ENCODE peak calls at places on chromosome 4, in five cellular contexts. One of them, this sample, is unnamed.
A peak's percentile ranks its signal among the peaks of the same experiment; 100 is the strongest.

GRCh38 chr4:159823743-159824142 is 720.9 kb downstream of the RAPGEF2 start:
- DNase-seq in mucosa of descending colon: no peak
- DNase-seq in heart right ventricle: no peak
- DNase-seq in psoas muscle: no peak
- DNase-seq in foreskin fibroblast: no peak
- DNase-seq in this sample: no peak

GRCh38 chr4:84531689-84532088 is 32.6 kb upstream of the NKX6-1 start:
- DNase-seq in mucosa of descending colon: no peak
- DNase-seq in heart right ventricle: no peak
- DNase-seq in psoas muscle: no peak
- DNase-seq in foreskin fibroblast: no peak
- DNase-seq in this sample: no peak

GRCh38 chr4:82042042-82042441 is 331.7 kb downstream of the HNRNPD start:
- DNase-seq in heart right ventricle: no peak
- DNase-seq in mucosa of descending colon: no peak
- DNase-seq in foreskin fibroblast: no peak
- DNase-seq in psoas muscle: no peak
- DNase-seq in this sample: no peak

GRCh38 chr4:95066011-95066410 is 308.3 kb downstream of the BMPR1B start:
- DNase-seq in heart right ventricle: no peak
- DNase-seq in foreskin fibroblast: no peak
- DNase-seq in psoas muscle: no peak
- DNase-seq in mucosa of descending colon: no peak
- DNase-seq in this sample: no peak

GRCh38 chr4:38529189-38530115 is 134.5 kb upstream of the KLF3 start:
- DNase-seq in mucosa of descending colon: peak; percentile 76
- DNase-seq in foreskin fibroblast: no peak
- DNase-seq in heart right ventricle: no peak
- DNase-seq in psoas muscle: no peak
- DNase-seq in this sample: peak; percentile 63

GRCh38 chr4:151012836-151013235 is 2.2 kb downstream of the LRBA start:
- DNase-seq in mucosa of descending colon: no peak
- DNase-seq in psoas muscle: no peak
- DNase-seq in heart right ventricle: no peak
- DNase-seq in foreskin fibroblast: peak; percentile 6
- DNase-seq in this sample: no peak

GRCh38 chr4:124953059-124953850 is 240.7 kb upstream of the ANKRD50 start:
- DNase-seq in mucosa of descending colon: no peak
- DNase-seq in heart right ventricle: no peak
- DNase-seq in foreskin fibroblast: peak; percentile 85
- DNase-seq in psoas muscle: no peak
- DNase-seq in this sample: no peak

GRCh38 chr4:81495308-81495707 is 23.6 kb upstream of the RASGEF1B start:
- DNase-seq in psoas muscle: no peak
- DNase-seq in foreskin fibroblast: no peak
- DNase-seq in mucosa of descending colon: no peak
- DNase-seq in heart right ventricle: no peak
- DNase-seq in this sample: no peak

GRCh38 chr4:5138389-5138788 is 87.1 kb downstream of the STK32B start:
- DNase-seq in heart right ventricle: no peak
- DNase-seq in mucosa of descending colon: no peak
- DNase-seq in foreskin fibroblast: no peak
- DNase-seq in psoas muscle: no peak
- DNase-seq in this sample: no peak

GRCh38 chr4:77010841-77011354 is 61.3 kb downstream of the SEPTIN11 start:
- DNase-seq in psoas muscle: no peak
- DNase-seq in mucosa of descending colon: no peak
- DNase-seq in foreskin fibroblast: peak; percentile 75
- DNase-seq in heart right ventricle: no peak
- DNase-seq in this sample: no peak

GRCh38 chr4:88285235-88285505 is 809 bp upstream of the PPM1K start:
- DNase-seq in foreskin fibroblast: no peak
- DNase-seq in psoas muscle: no peak
- DNase-seq in heart right ventricle: no peak
- DNase-seq in mucosa of descending colon: no peak
- DNase-seq in this sample: no peak

GRCh38 chr4:89303177-89303576 is 4.4 kb downstream of the GPRIN3 start:
- DNase-seq in psoas muscle: no peak
- DNase-seq in mucosa of descending colon: no peak
- DNase-seq in foreskin fibroblast: no peak
- DNase-seq in heart right ventricle: no peak
- DNase-seq in this sample: no peak

GRCh38 chr4:81314897-81315470 is 100.0 kb upstream of the PRKG2 start:
- DNase-seq in mucosa of descending colon: no peak
- DNase-seq in heart right ventricle: no peak
- DNase-seq in psoas muscle: no peak
- DNase-seq in foreskin fibroblast: peak; percentile 79
- DNase-seq in this sample: no peak

GRCh38 chr4:102553982-102554381 is 52.8 kb downstream of the NFKB1 start:
- DNase-seq in heart right ventricle: no peak
- DNase-seq in mucosa of descending colon: no peak
- DNase-seq in psoas muscle: no peak
- DNase-seq in foreskin fibroblast: no peak
- DNase-seq in this sample: no peak

GRCh38 chr4:118680808-118681207 is 4.4 kb upstream of the METTL14 start:
- DNase-seq in heart right ventricle: no peak
- DNase-seq in foreskin fibroblast: no peak
- DNase-seq in psoas muscle: no peak
- DNase-seq in mucosa of descending colon: no peak
- DNase-seq in this sample: no peak

GRCh38 chr4:98929341-98930267 is 671 bp upstream of the EIF4E start:
- DNase-seq in mucosa of descending colon: peak; percentile 77
- DNase-seq in foreskin fibroblast: peak; percentile 98
- DNase-seq in psoas muscle: peak; percentile 74
- DNase-seq in heart right ventricle: peak; percentile 51
- DNase-seq in this sample: no peak

GRCh38 chr4:185587444-185588161 is 52.3 kb upstream of the PDLIM3 start:
- DNase-seq in heart right ventricle: no peak
- DNase-seq in mucosa of descending colon: peak; percentile 67
- DNase-seq in foreskin fibroblast: peak; percentile 21
- DNase-seq in psoas muscle: peak; percentile 51
- DNase-seq in this sample: no peak

GRCh38 chr4:97142893-97143292 is 1000.4 kb downstream of the STPG2 start:
- DNase-seq in mucosa of descending colon: no peak
- DNase-seq in foreskin fibroblast: no peak
- DNase-seq in heart right ventricle: no peak
- DNase-seq in psoas muscle: no peak
- DNase-seq in this sample: no peak

GRCh38 chr4:128241425-128241913 is 46.1 kb downstream of the PGRMC2 start:
- DNase-seq in psoas muscle: peak; percentile 19
- DNase-seq in foreskin fibroblast: peak; percentile 99
- DNase-seq in mucosa of descending colon: no peak
- DNase-seq in heart right ventricle: no peak
- DNase-seq in this sample: no peak

GRCh38 chr4:187227907-187228699 is 504.4 kb upstream of the FAT1 start:
- DNase-seq in heart right ventricle: no peak
- DNase-seq in psoas muscle: no peak
- DNase-seq in mucosa of descending colon: no peak
- DNase-seq in foreskin fibroblast: no peak
- DNase-seq in this sample: no peak

GRCh38 chr4:30828290-30828926 is 108.2 kb downstream of the PCDH7 start:
- DNase-seq in mucosa of descending colon: no peak
- DNase-seq in heart right ventricle: no peak
- DNase-seq in foreskin fibroblast: no peak
- DNase-seq in psoas muscle: no peak
- DNase-seq in this sample: no peak

GRCh38 chr4:122152699-122153328 is 683 bp downstream of the BLTP1 start:
- DNase-seq in psoas muscle: peak; percentile 17
- DNase-seq in foreskin fibroblast: peak; percentile 64
- DNase-seq in heart right ventricle: peak; percentile 44
- DNase-seq in mucosa of descending colon: peak; percentile 73
- DNase-seq in this sample: no peak

GRCh38 chr4:116913451-116913850 is 171.9 kb downstream of the TRAM1L1 start:
- DNase-seq in psoas muscle: no peak
- DNase-seq in heart right ventricle: no peak
- DNase-seq in mucosa of descending colon: no peak
- DNase-seq in foreskin fibroblast: no peak
- DNase-seq in this sample: no peak

GRCh38 chr4:138669479-138670165 is 346.0 kb upstream of the NOCT start:
- DNase-seq in mucosa of descending colon: no peak
- DNase-seq in foreskin fibroblast: peak; percentile 36
- DNase-seq in psoas muscle: no peak
- DNase-seq in heart right ventricle: no peak
- DNase-seq in this sample: no peak

GRCh38 chr4:184101711-184102110 is 116.0 kb downstream of the ENPP6 start:
- DNase-seq in heart right ventricle: no peak
- DNase-seq in mucosa of descending colon: no peak
- DNase-seq in psoas muscle: no peak
- DNase-seq in foreskin fibroblast: no peak
- DNase-seq in this sample: no peak

GRCh38 chr4:55921093-55921492 is 27.7 kb upstream of the CEP135 start:
- DNase-seq in mucosa of descending colon: no peak
- DNase-seq in foreskin fibroblast: peak; percentile 14
- DNase-seq in psoas muscle: no peak
- DNase-seq in heart right ventricle: no peak
- DNase-seq in this sample: no peak

GRCh38 chr4:79445371-79445781 is 37.3 kb upstream of the GK2 start:
- DNase-seq in heart right ventricle: no peak
- DNase-seq in foreskin fibroblast: peak; percentile 4
- DNase-seq in psoas muscle: no peak
- DNase-seq in mucosa of descending colon: no peak
- DNase-seq in this sample: no peak

GRCh38 chr4:177214935-177215334 is 94.7 kb upstream of the NEIL3 start:
- DNase-seq in heart right ventricle: no peak
- DNase-seq in mucosa of descending colon: no peak
- DNase-seq in psoas muscle: no peak
- DNase-seq in foreskin fibroblast: peak; percentile 60
- DNase-seq in this sample: no peak

GRCh38 chr4:83552085-83552484 is 16.2 kb downstream of the GPAT3 start:
- DNase-seq in foreskin fibroblast: peak; percentile 76
- DNase-seq in heart right ventricle: no peak
- DNase-seq in mucosa of descending colon: no peak
- DNase-seq in psoas muscle: no peak
- DNase-seq in this sample: no peak

GRCh38 chr4:14729605-14730004 is 272.7 kb upstream of the CPEB2 start:
- DNase-seq in foreskin fibroblast: no peak
- DNase-seq in mucosa of descending colon: no peak
- DNase-seq in heart right ventricle: no peak
- DNase-seq in psoas muscle: no peak
- DNase-seq in this sample: no peak

GRCh38 chr4:7166981-7167700 is 25.2 kb upstream of the SORCS2 start:
- DNase-seq in psoas muscle: no peak
- DNase-seq in mucosa of descending colon: no peak
- DNase-seq in foreskin fibroblast: no peak
- DNase-seq in heart right ventricle: no peak
- DNase-seq in this sample: no peak

GRCh38 chr4:72505314-72505744 is 63.7 kb downstream of the ADAMTS3 start:
- DNase-seq in mucosa of descending colon: no peak
- DNase-seq in heart right ventricle: no peak
- DNase-seq in psoas muscle: no peak
- DNase-seq in foreskin fibroblast: peak; percentile 63
- DNase-seq in this sample: peak; percentile 31

GRCh38 chr4:72243641-72244040 is 211.8 kb downstream of the NPFFR2 start:
- DNase-seq in foreskin fibroblast: no peak
- DNase-seq in mucosa of descending colon: no peak
- DNase-seq in heart right ventricle: no peak
- DNase-seq in psoas muscle: no peak
- DNase-seq in this sample: peak; percentile 76

GRCh38 chr4:119707336-119707735 is 78.7 kb upstream of the PDE5A start:
- DNase-seq in mucosa of descending colon: no peak
- DNase-seq in psoas muscle: no peak
- DNase-seq in heart right ventricle: no peak
- DNase-seq in foreskin fibroblast: no peak
- DNase-seq in this sample: no peak

GRCh38 chr4:165784672-165785071 is 88.4 kb upstream of the TLL1 start:
- DNase-seq in foreskin fibroblast: peak; percentile 2
- DNase-seq in psoas muscle: no peak
- DNase-seq in mucosa of descending colon: no peak
- DNase-seq in heart right ventricle: no peak
- DNase-seq in this sample: no peak

GRCh38 chr4:145808021-145808650 is 128.2 kb downstream of the C4orf51 start:
- DNase-seq in mucosa of descending colon: no peak
- DNase-seq in psoas muscle: no peak
- DNase-seq in heart right ventricle: no peak
- DNase-seq in foreskin fibroblast: peak; percentile 91
- DNase-seq in this sample: no peak
- H3K4me3 ChIP-seq in mucosa of descending colon: no peak overlapping the region
- H3K4me3 ChIP-seq in psoas muscle: no peak overlapping the region
- H3K4me3 ChIP-seq in heart right ventricle: no peak overlapping the region
- H3K4me3 ChIP-seq in foreskin fibroblast: no peak overlapping the region
- H3K4me3 ChIP-seq in this sample: no peak overlapping the region

GRCh38 chr4:20298986-20299385 is 47.3 kb downstream of the SLIT2 start:
- DNase-seq in psoas muscle: no peak
- DNase-seq in heart right ventricle: no peak
- DNase-seq in foreskin fibroblast: peak; percentile 61
- DNase-seq in mucosa of descending colon: no peak
- DNase-seq in this sample: no peak

GRCh38 chr4:20297246-20297645 is 45.5 kb downstream of the SLIT2 start:
- DNase-seq in psoas muscle: no peak
- DNase-seq in foreskin fibroblast: no peak
- DNase-seq in heart right ventricle: no peak
- DNase-seq in mucosa of descending colon: no peak
- DNase-seq in this sample: no peak

GRCh38 chr4:20297800-20298199 is 46.1 kb downstream of the SLIT2 start:
- DNase-seq in foreskin fibroblast: no peak
- DNase-seq in psoas muscle: no peak
- DNase-seq in heart right ventricle: no peak
- DNase-seq in mucosa of descending colon: no peak
- DNase-seq in this sample: peak; percentile 58

GRCh38 chr4:20301161-20301560 is 49.5 kb downstream of the SLIT2 start:
- DNase-seq in foreskin fibroblast: no peak
- DNase-seq in mucosa of descending colon: no peak
- DNase-seq in heart right ventricle: no peak
- DNase-seq in psoas muscle: no peak
- DNase-seq in this sample: no peak

GRCh38 chr4:20299515-20299914 is 47.8 kb downstream of the SLIT2 start:
- DNase-seq in psoas muscle: no peak
- DNase-seq in mucosa of descending colon: no peak
- DNase-seq in foreskin fibroblast: peak; percentile 51
- DNase-seq in heart right ventricle: no peak
- DNase-seq in this sample: no peak
- TF ChIP-seq CTCF in psoas muscle: peak; percentile 29
- TF ChIP-seq CTCF in mucosa of descending colon: no peak
- TF ChIP-seq CTCF in foreskin fibroblast: peak; percentile 22
- TF ChIP-seq CTCF in heart right ventricle: peak; percentile 29
- TF ChIP-seq CTCF in this sample: peak; percentile 42

DNA sequence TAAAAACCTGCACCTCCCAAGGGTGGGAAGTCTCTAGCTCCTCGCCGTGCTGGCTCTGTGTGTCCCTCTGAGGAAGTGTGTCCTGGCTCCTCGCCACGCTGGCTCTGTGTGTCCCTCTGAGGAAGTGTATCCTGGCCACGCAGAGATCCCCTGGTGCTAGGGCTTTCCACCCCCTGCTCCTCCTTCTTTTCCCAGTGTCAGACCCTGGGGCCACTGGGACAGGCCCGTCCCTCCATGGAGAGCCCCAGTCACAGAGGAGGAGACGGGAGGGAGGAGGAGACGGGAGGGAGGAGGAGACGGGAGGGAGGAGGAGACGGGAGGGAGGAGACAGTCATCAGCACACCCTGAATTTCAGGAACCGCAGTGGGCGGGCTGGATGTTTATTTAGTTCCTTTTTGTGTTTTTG is 53.8 kb upstream of the HGFAC start:
- DNase-seq in foreskin fibroblast: peak; percentile 68
- DNase-seq in mucosa of descending colon: peak; percentile 85
- DNase-seq in heart right ventricle: peak; percentile 88
- DNase-seq in psoas muscle: peak; percentile 86
- DNase-seq in this sample: peak; percentile 63
- H3K4me3 ChIP-seq in foreskin fibroblast: peak overlapping the region; percentile 26
- H3K4me3 ChIP-seq in mucosa of descending colon: no peak overlapping the region
- H3K4me3 ChIP-seq in heart right ventricle: peak overlapping the region; percentile 24
- H3K4me3 ChIP-seq in psoas muscle: peak overlapping the region; percentile 41
- H3K4me3 ChIP-seq in this sample: peak overlapping the region; percentile 3

GRCh38 chr4:113730467-113731216 is 30.9 kb downstream of the CAMK2D start:
- DNase-seq in heart right ventricle: no peak
- DNase-seq in mucosa of descending colon: no peak
- DNase-seq in psoas muscle: no peak
- DNase-seq in foreskin fibroblast: no peak
- DNase-seq in this sample: no peak
- TF ChIP-seq CTCF in heart right ventricle: no peak
- TF ChIP-seq CTCF in mucosa of descending colon: no peak
- TF ChIP-seq CTCF in psoas muscle: no peak
- TF ChIP-seq CTCF in foreskin fibroblast: no peak
- TF ChIP-seq CTCF in this sample: no peak